ENCODE peak calls at places on chromosomes 4 and X, in ten cellular contexts. L, O, M, P, W, S, I, F, Y and U are unnamed samples.

GRCh38 chr4:54215379-54216072 is 13.6 kb upstream of the PDGFRA start:
- DNase-seq in F (peak; percentile 0), W (no peak), P (no peak), Y (no peak), M (no peak), S (no peak), L (no peak), I (no peak), O (no peak), U (no peak)

GRCh38 chrX:147897117-147897516 is 14.6 kb upstream of the FMR1 start:
- DNase-seq in W (no peak), Y (no peak), M (no peak), L (no peak), F (no peak), O (no peak), I (no peak), P (no peak), S (no peak), U (no peak)

GRCh38 chr4:86497131-86497530 is 97.0 kb upstream of the PTPN13 start:
- DNase-seq in L (no peak), M (no peak), F (no peak), S (no peak), I (no peak), Y (no peak), W (no peak), P (peak; percentile 35), O (no peak), U (no peak)

GRCh38 chrX:133657455-133657854 is 242.2 kb upstream of the GPC4 start:
- DNase-seq in W (no peak), Y (no peak), L (no peak), F (no peak), M (no peak), O (no peak), I (no peak), P (no peak), S (no peak), U (no peak)

GRCh38 chr4:1113311-1114009 is at the start of gene RNF212:
- DNase-seq in M (no peak), P (no peak), I (no peak), S (peak; percentile 77), O (peak; percentile 42), Y (no peak), L (no peak), F (no peak), W (peak; percentile 15), U (no peak)

GRCh38 chrX:129510331-129510730 is 13.0 kb downstream of the SMARCA1 start:
- DNase-seq in Y (no peak), S (no peak), L (no peak), M (no peak), P (no peak), O (no peak), F (no peak), W (no peak), I (no peak), U (no peak)

GRCh38 chr4:185730387-185730786 is 81.6 kb downstream of the SORBS2 start:
- DNase-seq in I (no peak), S (no peak), M (no peak), W (peak; percentile 82), F (no peak), Y (no peak), O (peak; percentile 86), L (no peak), P (no peak), U (no peak)

GRCh38 chrX:118346258-118347094 is 570 bp downstream of the WDR44 start:
- DNase-seq in L (peak; percentile 12), W (no peak), O (peak; percentile 89), P (no peak), Y (peak; percentile 44), F (peak; percentile 82), M (peak; percentile 26), S (no peak), I (peak; percentile 28), U (peak; percentile 71)

GRCh38 chrX:48957477-48957826 is at the start of gene OTUD5:
- DNase-seq in M (peak; percentile 76), S (peak; percentile 74), P (peak; percentile 33), O (no peak), I (peak; percentile 47), F (no peak), Y (peak; percentile 65), W (no peak), L (peak; percentile 19), U (no peak)

GRCh38 chr4:185282968-185283367 is 73.6 kb downstream of the SNX25 start:
- DNase-seq in I (no peak), S (no peak), O (no peak), W (peak; percentile 84), P (peak; percentile 40), L (no peak), M (no peak), F (no peak), Y (peak; percentile 73), U (no peak)

GRCh38 chr4:79897174-79897573 is 175.9 kb downstream of the ANTXR2 start:
- DNase-seq in Y (no peak), O (no peak), L (no peak), W (no peak), M (no peak), I (no peak), P (no peak), S (no peak), F (no peak), U (no peak)

GRCh38 chr4:152896819-152897218 is 39.3 kb upstream of the FHDC1 start:
- DNase-seq in I (no peak), W (peak; percentile 59), S (no peak), M (no peak), F (no peak), Y (no peak), L (no peak), P (no peak), O (no peak), U (no peak)

GRCh38 chr4:26325191-26325590 is 4.4 kb downstream of the RBPJ start:
- DNase-seq in P (no peak), S (no peak), L (no peak), M (no peak), Y (no peak), W (peak; percentile 76), O (no peak), I (no peak), F (no peak), U (no peak)

GRCh38 chr4:30716671-30717207 is 3.4 kb upstream of the PCDH7 start:
- DNase-seq in O (no peak), S (no peak), F (no peak), P (no peak), W (peak; percentile 49), L (no peak), M (peak; percentile 16), Y (no peak), I (no peak), U (no peak)

GRCh38 chr4:151664289-151664688 is 96.5 kb downstream of the GATB start:
- DNase-seq in F (no peak), Y (no peak), M (no peak), W (no peak), P (no peak), O (no peak), I (no peak), S (no peak), L (no peak), U (no peak)

GRCh38 chr4:73620115-73620792 is at the start of gene RASSF6:
- DNase-seq in P (no peak), L (no peak), W (peak; percentile 27), O (no peak), S (peak; percentile 21), Y (peak; percentile 70), I (no peak), F (no peak), M (peak; percentile 36), U (no peak)

GRCh38 chr4:16450724-16451123 is 224.5 kb upstream of the TAPT1 start:
- DNase-seq in S (no peak), I (no peak), W (peak; percentile 12), Y (no peak), P (no peak), L (no peak), O (no peak), M (no peak), F (no peak), U (no peak)
- TF ChIP-seq CTCF in S (no peak), I (no peak), W (peak; percentile 53), Y (no peak), P (peak; percentile 34), L (no peak), O (no peak), M (no peak), F (no peak), U (peak; percentile 50)

GRCh38 chr4:113636438-113636818 is 125.1 kb downstream of the CAMK2D start:
- DNase-seq in W (no peak), P (no peak), O (no peak), S (no peak), I (no peak), L (no peak), M (peak; percentile 24), F (no peak), Y (no peak), U (no peak)
- TF ChIP-seq CTCF in W (peak; percentile 4), P (no peak), O (no peak), S (no peak), I (no peak), L (no peak), M (peak; percentile 45), F (no peak), Y (no peak), U (no peak)

DNA sequence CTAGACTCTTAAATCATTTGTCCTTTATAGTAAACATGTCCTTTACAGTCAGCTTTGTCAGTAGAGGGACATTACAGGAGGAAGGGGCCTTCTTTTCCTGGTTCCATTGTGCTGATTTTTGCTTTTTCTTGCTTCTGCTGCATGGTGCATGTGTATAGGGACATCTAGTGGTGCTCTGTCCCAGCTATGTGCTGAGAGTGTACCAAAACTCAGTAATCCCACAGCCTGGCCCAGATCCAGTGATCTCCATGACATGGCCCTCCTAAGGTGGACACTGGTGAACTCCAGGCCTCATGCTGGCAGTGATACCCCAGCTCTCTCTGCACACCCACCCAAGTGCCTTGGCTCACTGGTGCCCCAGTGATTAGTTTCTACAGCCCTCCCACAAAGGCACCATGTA is 45.2 kb downstream of the MAGEB17 start:
- DNase-seq in S (no peak), O (no peak), F (no peak), Y (no peak), M (peak; percentile 15), W (peak; percentile 40), P (no peak), L (no peak), I (no peak), U (no peak)
- TF ChIP-seq CTCF in S (no peak), O (no peak), F (no peak), Y (no peak), M (peak; percentile 17), W (peak; percentile 59), P (peak; percentile 16), L (no peak), I (no peak), U (peak; percentile 55)

DNA sequence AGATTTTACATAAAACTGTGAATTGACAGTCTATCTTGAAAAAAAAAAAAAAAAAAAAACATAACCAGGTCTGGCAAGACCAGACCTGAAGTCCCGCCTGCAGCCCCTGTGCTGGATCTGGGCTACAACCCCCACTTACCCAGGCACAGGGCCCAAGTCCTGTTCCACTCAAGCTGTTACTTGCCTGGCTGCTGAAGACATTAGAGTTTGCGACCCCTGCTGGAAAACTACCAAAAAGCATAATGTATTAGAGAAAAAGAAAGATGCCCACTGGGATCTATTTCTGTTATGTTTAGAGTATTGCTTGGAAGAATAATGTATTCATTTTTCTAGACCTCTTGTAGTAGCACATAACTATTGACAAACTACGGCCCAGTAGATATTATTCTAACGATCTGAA is 4.7 kb downstream of the HS3ST1 start:
- DNase-seq in F (no peak), I (no peak), S (peak; percentile 76), P (no peak), W (peak; percentile 61), M (peak; percentile 58), L (no peak), O (no peak), Y (no peak), U (no peak)
- TF ChIP-seq CTCF in F (no peak), I (peak; percentile 10), S (no peak), P (peak; percentile 4), W (peak; percentile 67), M (peak; percentile 64), L (no peak), O (no peak), Y (no peak), U (peak; percentile 78)